ENCODE peak calls at places on chromosomes 13 and 19, in seven cellular contexts. L, E, B, I, W, T and A are unnamed samples.

GRCh38 chr13:111489301-111489700 is 168.9 kb downstream of the TEX29 start:
- DNase-seq in L (no peak), E (no peak), B (peak), I (peak), W (no peak), T (no peak), A (no peak)

GRCh38 chr13:40220299-40220935 is 446.0 kb downstream of the FOXO1 start:
- DNase-seq in L (peak), E (peak), B (no peak), I (no peak), W (peak), T (no peak), A (no peak)

GRCh38 chr13:113220877-113221276 is 11.5 kb downstream of the CUL4A start:
- DNase-seq in L (peak), E (peak), B (peak), I (no peak), W (no peak), T (no peak), A (no peak)

GRCh38 chr13:97325738-97326137 is 103.6 kb downstream of the MBNL2 start:
- DNase-seq in L (no peak), E (no peak), B (no peak), I (no peak), W (no peak), T (no peak), A (no peak)

GRCh38 chr19:17286742-17287141 is 5.0 kb downstream of the ANKLE1 start:
- DNase-seq in L (no peak), E (no peak), B (no peak), I (no peak), W (no peak), T (no peak), A (no peak)

GRCh38 chr19:19445911-19446361 is 40.5 kb downstream of the GATAD2A start:
- DNase-seq in L (no peak), E (no peak), B (no peak), I (no peak), W (no peak), T (no peak), A (no peak)

GRCh38 chr19:6481541-6482342 is at the start of gene DENND1C:
- DNase-seq in L (no peak), E (no peak), B (peak), I (no peak), W (no peak), T (no peak), A (no peak)

GRCh38 chr13:28297341-28297740 is 159.0 kb downstream of the PAN3 start:
- DNase-seq in L (peak), E (no peak), B (no peak), I (no peak), W (no peak), T (no peak), A (no peak)

GRCh38 chr19:32404939-32405430 is 585 bp upstream of the DPY19L3 start:
- DNase-seq in L (peak), E (peak), B (peak), I (peak), W (peak), T (peak), A (no peak)

GRCh38 chr19:34288381-34288780 is 34.0 kb downstream of the GARRE1 start:
- DNase-seq in L (no peak), E (no peak), B (no peak), I (no peak), W (no peak), T (no peak), A (no peak)

GRCh38 chr13:99313473-99313872 is 6.3 kb upstream of the GPR183 start:
- DNase-seq in L (peak), E (peak), B (no peak), I (no peak), W (no peak), T (no peak), A (no peak)

GRCh38 chr19:51301266-51301665 is 10.2 kb upstream of the IGLON5 start:
- DNase-seq in L (no peak), E (no peak), B (no peak), I (peak), W (no peak), T (peak), A (no peak)

GRCh38 chr19:34667349-34668076 is 9.4 kb downstream of the SCGB2B2 start:
- DNase-seq in L (peak), E (peak), B (peak), I (no peak), W (no peak), T (no peak), A (no peak)

GRCh38 chr13:112771139-112771876 is 81.5 kb downstream of the ATP11A start:
- DNase-seq in L (no peak), E (no peak), B (no peak), I (no peak), W (no peak), T (no peak), A (no peak)

GRCh38 chr19:23183251-23183650 is 66.4 kb downstream of the ZNF730 start:
- DNase-seq in L (no peak), E (no peak), B (no peak), I (no peak), W (no peak), T (no peak), A (no peak)

GRCh38 chr19:39212377-39212742 is 8.3 kb upstream of the SYCN start:
- DNase-seq in L (no peak), E (no peak), B (peak), I (no peak), W (no peak), T (no peak), A (no peak)

GRCh38 chr19:3809881-3810707 is 23.9 kb upstream of the MATK start:
- DNase-seq in L (no peak), E (no peak), B (no peak), I (no peak), W (no peak), T (no peak), A (no peak)

GRCh38 chr19:12749938-12750521 is 1.6 kb upstream of the BEST2 start:
- DNase-seq in L (no peak), E (peak), B (no peak), I (no peak), W (no peak), T (no peak), A (no peak)

GRCh38 chr19:10861118-10861651 is 10.2 kb upstream of the CARM1 start:
- DNase-seq in L (peak), E (peak), B (peak), I (no peak), W (no peak), T (no peak), A (no peak)

DNA sequence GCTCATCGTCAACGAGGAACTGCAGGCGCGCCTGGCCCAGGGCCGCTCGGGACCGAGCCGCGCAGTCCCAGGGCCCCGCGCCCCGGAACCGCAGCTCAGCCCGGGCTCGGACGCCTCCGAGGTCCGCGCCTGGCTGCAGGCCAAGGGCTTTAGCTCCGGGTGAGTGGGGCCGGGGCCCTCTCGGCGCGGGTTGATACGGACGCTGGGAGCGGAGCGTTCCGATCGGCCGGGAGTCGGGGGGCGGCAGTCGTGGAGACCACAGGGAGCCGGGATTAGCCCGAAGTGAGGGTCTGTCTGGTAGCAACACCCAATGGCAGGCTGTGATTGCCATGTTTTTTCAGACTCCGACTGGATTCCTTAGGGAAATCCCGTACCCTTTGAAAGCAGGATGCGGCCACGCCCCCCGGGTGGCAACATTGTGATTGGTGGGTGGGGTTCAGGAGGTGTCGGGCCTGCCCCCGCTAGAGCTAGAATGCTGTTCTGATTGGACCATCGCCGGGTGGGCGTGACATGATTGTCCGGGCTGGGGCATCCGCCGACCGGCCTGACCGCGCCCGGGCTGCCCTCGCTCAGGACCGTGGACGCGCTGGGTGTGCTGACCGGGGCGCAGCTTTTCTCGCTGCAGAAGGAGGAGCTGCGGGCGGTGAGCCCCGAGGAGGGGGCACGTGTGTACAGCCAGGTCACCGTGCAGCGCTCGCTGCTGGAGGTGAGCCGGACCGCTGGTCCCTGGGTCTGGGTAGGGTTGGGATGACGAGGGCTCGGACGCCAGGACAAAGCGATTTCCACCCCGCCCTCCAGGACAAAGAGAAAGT is 11.3 kb downstream of the EPS8L1 start:
- DNase-seq in L (peak), E (peak), B (peak), I (peak), W (peak), T (peak), A (peak)
- H3K4me3 ChIP-seq in L (peak), E (peak), B (peak), I (no peak), W (peak), T (peak), A (peak)

GRCh38 chr13:45544520-45544919 is 71.0 kb downstream of the ERICH6B start:
- DNase-seq in L (no peak), E (no peak), B (no peak), I (no peak), W (no peak), T (no peak), A (no peak)
- TF ChIP-seq CTCF in L (no peak), E (no peak), B (no peak), I (no peak), W (no peak), T (no peak), A (no peak)

GRCh38 chr13:93709511-93710244 is 483.1 kb downstream of the GPC6 start:
- DNase-seq in L (peak), E (no peak), B (no peak), I (no peak), W (no peak), T (no peak), A (peak)
- H3K4me3 ChIP-seq in L (no peak), E (no peak), B (no peak), I (no peak), W (no peak), T (no peak), A (no peak)

GRCh38 chr19:48770223-48770622 is 14.9 kb downstream of the FGF21 start:
- DNase-seq in L (peak), E (peak), B (no peak), I (no peak), W (no peak), T (no peak), A (no peak)

GRCh38 chr19:48770734-48771472 is 15.6 kb downstream of the FGF21 start:
- DNase-seq in L (no peak), E (no peak), B (no peak), I (no peak), W (no peak), T (no peak), A (no peak)

GRCh38 chr19:48772503-48772953 is 17.2 kb downstream of the FGF21 start:
- DNase-seq in L (peak), E (no peak), B (peak), I (no peak), W (no peak), T (no peak), A (no peak)

GRCh38 chr19:48768989-48769713 is 13.8 kb downstream of the FGF21 start:
- DNase-seq in L (no peak), E (no peak), B (no peak), I (no peak), W (no peak), T (no peak), A (no peak)
- TF ChIP-seq CTCF in L (no peak), E (no peak), B (no peak), I (no peak), W (no peak), T (no peak), A (no peak)

GRCh38 chr19:54206831-54207177 is 6.1 kb downstream of the RPS9 start:
- DNase-seq in L (no peak), E (no peak), B (no peak), I (no peak), W (no peak), T (no peak), A (no peak)
- H3K4me3 ChIP-seq in L (no peak), E (no peak), B (peak), I (no peak), W (no peak), T (no peak), A (peak)